ENCODE peak calls at places on chromosomes 11 and 22, in four cellular contexts. One of them, this sample, is unnamed.

GRCh38 chr11:35836185-35836584 is 107.7 kb upstream of the LDLRAD3 start:
- DNase-seq in GM23248: no peak
- DNase-seq in fibroblast of lung: no peak
- DNase-seq in neural progenitor cell: no peak
- DNase-seq in this sample: no peak

GRCh38 chr11:100739636-100740035 is 52.5 kb downstream of the ARHGAP42 start:
- DNase-seq in GM23248: no peak
- DNase-seq in fibroblast of lung: peak; percentile 91
- DNase-seq in neural progenitor cell: peak; percentile 36
- DNase-seq in this sample: no peak

GRCh38 chr22:32728291-32728690 is 73.2 kb upstream of the TIMP3 start:
- DNase-seq in GM23248: no peak
- DNase-seq in fibroblast of lung: no peak
- DNase-seq in neural progenitor cell: no peak
- DNase-seq in this sample: no peak

GRCh38 chr22:36277482-36278291 is 24.8 kb downstream of the APOL1 start:
- DNase-seq in GM23248: peak; percentile 74
- DNase-seq in fibroblast of lung: peak; percentile 65
- DNase-seq in neural progenitor cell: peak; percentile 78
- DNase-seq in this sample: peak; percentile 39

GRCh38 chr22:38316340-38317236 is 645 bp downstream of the CSNK1E start:
- DNase-seq in GM23248: peak; percentile 84
- DNase-seq in fibroblast of lung: peak; percentile 64
- DNase-seq in neural progenitor cell: peak; percentile 70
- DNase-seq in this sample: peak; percentile 51

GRCh38 chr11:123588117-123588815 is 66.2 kb downstream of the SCN3B start:
- DNase-seq in GM23248: no peak
- DNase-seq in fibroblast of lung: no peak
- DNase-seq in neural progenitor cell: no peak
- DNase-seq in this sample: no peak

GRCh38 chr11:85772700-85773099 is 38.2 kb downstream of the SYTL2 start:
- DNase-seq in GM23248: no peak
- DNase-seq in fibroblast of lung: peak; percentile 76
- DNase-seq in neural progenitor cell: no peak
- DNase-seq in this sample: no peak

GRCh38 chr11:1879342-1879940 is 12.3 kb downstream of the PRR33 start:
- DNase-seq in GM23248: no peak
- DNase-seq in fibroblast of lung: no peak
- DNase-seq in neural progenitor cell: no peak
- DNase-seq in this sample: no peak

GRCh38 chr11:49995559-49995958 is 13.2 kb upstream of the OR4C12 start:
- DNase-seq in GM23248: peak; percentile 86
- DNase-seq in fibroblast of lung: peak; percentile 28
- DNase-seq in neural progenitor cell: peak; percentile 45
- DNase-seq in this sample: peak; percentile 29

GRCh38 chr11:22516136-22516535 is 109.5 kb downstream of the FANCF start:
- DNase-seq in GM23248: no peak
- DNase-seq in fibroblast of lung: no peak
- DNase-seq in neural progenitor cell: no peak
- DNase-seq in this sample: no peak

GRCh38 chr11:102191832-102192231 is 81.6 kb downstream of the YAP1 start:
- DNase-seq in GM23248: no peak
- DNase-seq in fibroblast of lung: peak; percentile 59
- DNase-seq in neural progenitor cell: no peak
- DNase-seq in this sample: no peak

GRCh38 chr11:126335463-126335760 is 20.1 kb upstream of the ST3GAL4 start:
- DNase-seq in GM23248: no peak
- DNase-seq in fibroblast of lung: no peak
- DNase-seq in neural progenitor cell: no peak
- DNase-seq in this sample: no peak

GRCh38 chr11:126332221-126332711 is 23.2 kb upstream of the ST3GAL4 start:
- DNase-seq in GM23248: peak; percentile 96
- DNase-seq in fibroblast of lung: peak; percentile 85
- DNase-seq in neural progenitor cell: no peak
- DNase-seq in this sample: peak; percentile 82

GRCh38 chr11:126334665-126335462 is 20.6 kb upstream of the ST3GAL4 start:
- DNase-seq in GM23248: peak; percentile 83
- DNase-seq in fibroblast of lung: no peak
- DNase-seq in neural progenitor cell: no peak
- DNase-seq in this sample: no peak

GRCh38 chr11:126331286-126331685 is 24.2 kb upstream of the ST3GAL4 start:
- DNase-seq in GM23248: no peak
- DNase-seq in fibroblast of lung: no peak
- DNase-seq in neural progenitor cell: no peak
- DNase-seq in this sample: no peak

GRCh38 chr11:126333142-126333541 is 22.3 kb upstream of the ST3GAL4 start:
- DNase-seq in GM23248: no peak
- DNase-seq in fibroblast of lung: no peak
- DNase-seq in neural progenitor cell: no peak
- DNase-seq in this sample: no peak
- H3K9ac ChIP-seq in GM23248: no peak overlapping the region
- H3K9ac ChIP-seq in fibroblast of lung: no peak overlapping the region
- H3K9ac ChIP-seq in neural progenitor cell: no peak overlapping the region
- H3K9ac ChIP-seq in this sample: no peak overlapping the region

GRCh38 chr11:67437082-67437821 is at the start of gene PTPRCAP:
- DNase-seq in GM23248: no peak
- DNase-seq in fibroblast of lung: no peak
- DNase-seq in neural progenitor cell: no peak
- DNase-seq in this sample: no peak
- H4K20me1 ChIP-seq in GM23248: no peaks in the 10 kb centered on the region
- H4K20me1 ChIP-seq in fibroblast of lung: no peaks in the 10 kb centered on the region
- H4K20me1 ChIP-seq in neural progenitor cell: no peaks in the 10 kb centered on the region
- H4K20me1 ChIP-seq in this sample: peaks cover 3% of the 10 kb centered on the region

GRCh38 chr22:20993304-20994127 is 8.4 kb downstream of the THAP7 start:
- DNase-seq in GM23248: no peak
- DNase-seq in fibroblast of lung: no peak
- DNase-seq in neural progenitor cell: no peak
- DNase-seq in this sample: no peak
- H3K27ac ChIP-seq in GM23248: no peak overlapping the region
- H3K27ac ChIP-seq in fibroblast of lung: no peak overlapping the region
- H3K27ac ChIP-seq in neural progenitor cell: no peak overlapping the region
- H3K27ac ChIP-seq in this sample: no peak overlapping the region

GRCh38 chr11:10731064-10731680 is 19.9 kb upstream of the CTR9 start:
- DNase-seq in GM23248: peak; percentile 12
- DNase-seq in fibroblast of lung: no peak
- DNase-seq in neural progenitor cell: no peak
- DNase-seq in this sample: no peak

GRCh38 chr11:10728154-10728553 is 22.9 kb upstream of the CTR9 start:
- DNase-seq in GM23248: peak; percentile 10
- DNase-seq in fibroblast of lung: no peak
- DNase-seq in neural progenitor cell: no peak
- DNase-seq in this sample: no peak

GRCh38 chr11:10730151-10730550 is 20.9 kb upstream of the CTR9 start:
- DNase-seq in GM23248: peak; percentile 80
- DNase-seq in fibroblast of lung: no peak
- DNase-seq in neural progenitor cell: no peak
- DNase-seq in this sample: no peak

GRCh38 chr11:10727259-10727851 is 23.7 kb upstream of the CTR9 start:
- DNase-seq in GM23248: peak; percentile 65
- DNase-seq in fibroblast of lung: peak; percentile 28
- DNase-seq in neural progenitor cell: no peak
- DNase-seq in this sample: no peak

DNA sequence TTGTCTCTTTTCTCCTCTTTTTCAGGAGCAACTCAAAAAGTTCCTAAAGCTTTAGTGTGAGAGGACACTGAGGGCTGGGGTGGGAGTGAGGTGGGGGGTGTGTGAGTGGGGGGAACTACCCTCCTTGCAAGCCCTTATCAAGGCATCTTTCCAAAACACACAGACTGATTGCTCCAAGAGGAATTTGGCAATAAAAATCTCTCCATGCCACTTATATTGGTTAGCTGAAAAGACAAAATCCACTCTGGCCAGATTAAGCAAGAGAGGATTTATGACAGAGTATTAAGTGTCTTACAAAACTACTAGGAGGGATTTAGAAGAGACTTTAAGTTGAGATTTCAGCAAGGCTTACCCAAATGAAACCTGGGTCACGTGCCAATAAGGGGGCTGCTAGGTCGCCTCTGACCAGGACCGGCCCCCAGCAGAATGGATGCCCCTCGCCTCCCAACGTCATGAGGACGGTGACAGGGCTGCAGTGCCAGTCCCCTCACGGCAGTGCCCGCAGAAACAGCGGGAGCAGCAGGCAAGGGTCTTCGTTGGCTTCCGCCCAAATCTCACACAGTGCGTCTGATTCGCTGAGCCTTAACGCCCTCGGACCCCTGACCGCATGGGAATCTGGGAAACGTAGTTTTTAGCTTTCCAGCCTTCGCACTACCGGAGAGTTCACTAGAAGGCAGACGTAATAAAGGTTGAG is 22.1 kb upstream of the CTR9 start:
- DNase-seq in GM23248: peak; percentile 57
- DNase-seq in fibroblast of lung: peak; percentile 40
- DNase-seq in neural progenitor cell: peak; percentile 82
- DNase-seq in this sample: no peak
- H3K9ac ChIP-seq in GM23248: no peak overlapping the region
- H3K9ac ChIP-seq in fibroblast of lung: no peak overlapping the region
- H3K9ac ChIP-seq in neural progenitor cell: no peak overlapping the region
- H3K9ac ChIP-seq in this sample: no peak overlapping the region

GRCh38 chr22:49866134-49866533 is 12.5 kb downstream of the ZBED4 start:
- DNase-seq in GM23248: no peak
- DNase-seq in fibroblast of lung: no peak
- DNase-seq in neural progenitor cell: no peak
- DNase-seq in this sample: no peak

GRCh38 chr22:49862408-49862776 is 8.7 kb downstream of the ZBED4 start:
- DNase-seq in GM23248: no peak
- DNase-seq in fibroblast of lung: no peak
- DNase-seq in neural progenitor cell: no peak
- DNase-seq in this sample: no peak

GRCh38 chr22:49861642-49862407 is 8.2 kb downstream of the ZBED4 start:
- DNase-seq in GM23248: no peak
- DNase-seq in fibroblast of lung: no peak
- DNase-seq in neural progenitor cell: no peak
- DNase-seq in this sample: no peak

GRCh38 chr22:49865156-49865555 is 11.5 kb downstream of the ZBED4 start:
- DNase-seq in GM23248: no peak
- DNase-seq in fibroblast of lung: no peak
- DNase-seq in neural progenitor cell: no peak
- DNase-seq in this sample: no peak

GRCh38 chr22:49863936-49864335 is 10.3 kb downstream of the ZBED4 start:
- DNase-seq in GM23248: no peak
- DNase-seq in fibroblast of lung: no peak
- DNase-seq in neural progenitor cell: no peak
- DNase-seq in this sample: no peak
- H4K20me1 ChIP-seq in GM23248: peaks cover 4% of the 10 kb centered on the region
- H4K20me1 ChIP-seq in fibroblast of lung: no peaks in the 10 kb centered on the region
- H4K20me1 ChIP-seq in neural progenitor cell: peaks cover 21% of the 10 kb centered on the region
- H4K20me1 ChIP-seq in this sample: no peaks in the 10 kb centered on the region